ENCODE peak calls at places on chromosomes 1 and 21, in seven cellular contexts. T, C, N, X, U, S and J are unnamed samples. For H3K4me1 and H3K9me3, the result is how much of the 10 kb centered on the place peaks cover.

GRCh38 chr1:197787623-197788536 is 12.6 kb upstream of the DENND1B start:
- DNase-seq in C (no peak), N (no peak), T (no peak), U (no peak), X (no peak), S (no peak), J (no peak)

GRCh38 chr1:117635805-117636204 is 30.0 kb downstream of the TENT5C start:
- DNase-seq in C (no peak), X (no peak), S (no peak), U (no peak), T (no peak), N (no peak), J (no peak)

GRCh38 chr1:76210130-76210529 is 135.6 kb downstream of the ST6GALNAC3 start:
- DNase-seq in N (no peak), T (no peak), X (no peak), C (no peak), S (no peak), U (no peak), J (no peak)

GRCh38 chr1:168136709-168137514 is at the start of gene GPR161:
- DNase-seq in U (peak), X (no peak), S (peak), T (peak), N (peak), C (no peak), J (no peak)

GRCh38 chr1:112807117-112807516 is 92.0 kb upstream of the PPM1J start:
- DNase-seq in X (no peak), T (no peak), C (no peak), U (no peak), N (no peak), S (no peak), J (no peak)

GRCh38 chr1:27057389-27057788 is 44.7 kb upstream of the TENT5B start:
- DNase-seq in X (no peak), N (no peak), C (no peak), U (no peak), T (no peak), S (no peak), J (no peak)

GRCh38 chr1:105909811-105910210 is 1146.7 kb upstream of the PRMT6 start:
- DNase-seq in C (no peak), X (no peak), N (no peak), S (no peak), U (no peak), T (no peak), J (no peak)

GRCh38 chr1:205983925-205984725 is 19.1 kb downstream of the RAB7B start:
- DNase-seq in X (no peak), C (peak), S (peak), T (peak), U (peak), N (peak), J (no peak)

GRCh38 chr1:29456685-29457084 is 220.4 kb downstream of the PTPRU start:
- DNase-seq in U (no peak), S (no peak), C (no peak), X (no peak), N (no peak), T (no peak), J (no peak)

GRCh38 chr1:202349263-202349928 is 897 bp downstream of the PPP1R12B start:
- DNase-seq in N (peak), U (peak), S (peak), C (no peak), X (no peak), T (peak), J (no peak)

GRCh38 chr1:159315381-159315780 is 13.2 kb downstream of the FCER1A start:
- DNase-seq in T (no peak), U (no peak), N (no peak), S (no peak), X (no peak), C (no peak), J (no peak)

GRCh38 chr1:156675715-156676311 is 1.4 kb downstream of the NES start:
- DNase-seq in U (no peak), C (no peak), X (no peak), N (no peak), T (no peak), S (no peak), J (no peak)

GRCh38 chr1:212607924-212608208 is 695 bp upstream of the ATF3 start:
- DNase-seq in T (peak), S (no peak), N (no peak), C (no peak), U (no peak), X (no peak), J (no peak)

GRCh38 chr1:94737124-94737998 is 82.8 kb upstream of the SLC44A3 start:
- DNase-seq in T (peak), C (no peak), U (no peak), X (peak), N (no peak), S (peak), J (no peak)

GRCh38 chr1:42335809-42336518 is 929 bp upstream of the FOXJ3 start:
- DNase-seq in U (peak), S (peak), C (no peak), X (no peak), N (no peak), T (peak), J (no peak)

GRCh38 chr21:30480145-30480544 is at the start of gene KRTAP19-1:
- DNase-seq in C (no peak), T (no peak), N (no peak), X (no peak), S (no peak), U (peak), J (no peak)

GRCh38 chr1:26999440-26999987 is 6.0 kb downstream of the TRNP1 start:
- DNase-seq in S (peak), X (peak), C (peak), T (peak), U (peak), N (peak), J (no peak)

GRCh38 chr21:41280115-41280919 is 36.3 kb upstream of the FAM3B start:
- DNase-seq in T (peak), S (peak), U (no peak), C (no peak), N (no peak), X (peak), J (no peak)

GRCh38 chr1:23638188-23638619 is 53.4 kb upstream of the RPL11 start:
- DNase-seq in U (no peak), N (no peak), S (no peak), C (peak), T (peak), X (no peak), J (no peak)

GRCh38 chr1:94302960-94303359 is 65.6 kb upstream of the ARHGAP29 start:
- DNase-seq in C (no peak), U (no peak), T (no peak), N (no peak), X (peak), S (no peak), J (no peak)

GRCh38 chr1:110203021-110203661 is 7.0 kb upstream of the KCNC4 start:
- DNase-seq in S (peak), T (peak), X (no peak), C (no peak), U (peak), N (peak), J (peak)

GRCh38 chr1:97727029-97727428 is 193.8 kb downstream of the DPYD start:
- DNase-seq in U (no peak), C (no peak), T (no peak), X (no peak), S (no peak), N (no peak), J (no peak)

GRCh38 chr1:242140871-242141270 is 142.0 kb upstream of the MAP1LC3C start:
- DNase-seq in C (no peak), N (no peak), X (no peak), T (no peak), S (no peak), U (no peak), J (no peak)

GRCh38 chr1:107394301-107394700 is 253.5 kb downstream of the NTNG1 start:
- DNase-seq in S (no peak), N (no peak), C (no peak), U (no peak), X (no peak), T (no peak), J (no peak)

GRCh38 chr1:48216941-48217340 is 5.6 kb upstream of the SLC5A9 start:
- DNase-seq in T (no peak), X (no peak), N (no peak), U (no peak), C (no peak), S (no peak), J (no peak)

GRCh38 chr1:204345941-204346678 is 13.6 kb downstream of the PLEKHA6 start:
- DNase-seq in X (no peak), U (no peak), S (no peak), T (no peak), N (no peak), C (no peak), J (no peak)

GRCh38 chr1:159132271-159132881 is 39.0 kb upstream of the CADM3 start:
- DNase-seq in X (no peak), C (peak), N (peak), T (peak), S (peak), U (peak), J (peak)

GRCh38 chr1:100187912-100188311 is 9.9 kb upstream of the LRRC39 start:
- DNase-seq in S (peak), U (no peak), N (peak), T (peak), X (no peak), C (peak), J (no peak)

GRCh38 chr1:157363660-157364140 is 188.6 kb downstream of the FCRL5 start:
- DNase-seq in T (peak), C (no peak), N (peak), X (peak), S (peak), U (peak), J (no peak)

GRCh38 chr1:20323613-20323920 is 32.9 kb downstream of the VWA5B1 start:
- DNase-seq in U (no peak), N (no peak), T (peak), S (no peak), X (no peak), C (no peak), J (no peak)

GRCh38 chr1:53320646-53321045 is 7.2 kb downstream of the LRP8 start:
- DNase-seq in N (no peak), C (no peak), U (no peak), T (no peak), S (no peak), X (no peak), J (no peak)

GRCh38 chr1:152162826-152163463 is 3.9 kb upstream of the RPTN start:
- DNase-seq in N (no peak), X (no peak), C (no peak), T (peak), S (peak), U (peak), J (no peak)

GRCh38 chr1:27686223-27686990 is 14.4 kb upstream of the IFI6 start:
- DNase-seq in S (no peak), X (no peak), N (peak), T (no peak), C (no peak), U (no peak), J (no peak)

GRCh38 chr21:42388740-42389448 is 7.0 kb downstream of the TMPRSS3 start:
- DNase-seq in C (no peak), S (no peak), U (no peak), N (no peak), X (no peak), T (no peak), J (no peak)

GRCh38 chr21:31397939-31398338 is 53.9 kb upstream of the TIAM1 start:
- DNase-seq in S (no peak), X (no peak), C (no peak), T (no peak), N (no peak), U (no peak), J (peak)

GRCh38 chr1:59008599-59009347 is 224.9 kb upstream of the JUN start:
- DNase-seq in U (no peak), N (no peak), X (no peak), S (no peak), C (peak), T (peak), J (no peak)

GRCh38 chr1:225777058-225777582 is 506 bp upstream of the SRP9 start:
- DNase-seq in T (peak), X (no peak), C (no peak), N (peak), U (no peak), S (no peak), J (no peak)

GRCh38 chr1:9233241-9233941 is 1.2 kb upstream of the H6PD start:
- DNase-seq in U (no peak), T (peak), S (peak), X (peak), C (peak), N (peak), J (no peak)

GRCh38 chr1:150568567-150568966 is 10.8 kb downstream of the MCL1 start:
- DNase-seq in S (no peak), U (no peak), T (no peak), N (no peak), C (no peak), X (no peak), J (no peak)

GRCh38 chr1:150567341-150567716 is 12.1 kb downstream of the MCL1 start:
- DNase-seq in T (peak), S (peak), U (no peak), X (no peak), C (no peak), N (peak), J (no peak)

GRCh38 chr1:150566589-150567340 is 12.6 kb downstream of the MCL1 start:
- DNase-seq in U (no peak), S (no peak), C (no peak), X (no peak), N (no peak), T (no peak), J (no peak)

GRCh38 chr1:150564051-150564991 is 15.1 kb downstream of the MCL1 start:
- DNase-seq in U (no peak), N (peak), S (peak), X (no peak), T (peak), C (no peak), J (no peak)

DNA sequence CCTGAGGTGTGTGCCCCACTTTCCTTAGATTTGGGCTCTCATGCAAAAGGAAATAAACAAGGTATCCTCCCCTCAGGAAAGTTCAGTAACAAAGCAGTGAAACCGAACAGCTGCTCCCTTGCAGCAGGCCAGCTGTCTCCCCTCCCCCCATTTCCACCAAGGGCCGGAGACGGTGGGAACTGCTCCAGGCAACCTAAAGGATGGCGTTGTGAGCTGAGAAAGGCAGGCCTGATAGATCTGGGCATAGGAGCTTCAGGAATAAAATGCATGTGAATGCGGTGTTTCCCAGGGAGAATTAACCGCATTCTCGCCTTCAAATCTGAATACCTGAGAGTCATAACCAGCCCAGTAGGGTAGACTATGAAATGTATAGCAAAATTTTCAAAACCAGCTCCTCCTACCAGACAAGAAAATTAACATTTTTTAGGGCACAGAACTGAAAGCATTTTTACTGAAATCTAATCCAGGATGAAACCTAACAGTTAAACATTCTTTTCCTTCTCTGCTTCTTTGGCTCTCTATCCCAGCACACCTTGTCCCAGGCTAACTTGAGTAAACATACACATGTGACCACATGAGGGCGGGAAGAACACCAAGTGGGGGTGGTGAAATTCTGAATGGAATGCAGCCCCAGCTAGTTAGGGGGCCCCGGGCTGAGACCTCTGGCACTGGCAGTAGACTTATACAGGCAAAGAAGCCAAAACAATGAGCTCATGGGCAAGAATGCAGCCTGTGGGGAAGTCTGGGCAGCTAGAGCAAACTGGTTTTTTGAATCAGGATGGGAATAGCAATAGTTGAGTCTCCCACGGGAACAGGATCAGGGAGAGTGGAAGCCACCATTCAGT is 11.5 kb downstream of the MCL1 start:
- DNase-seq in T (peak), S (peak), C (peak), U (peak), N (peak), X (no peak), J (peak)
- H3K4me1 ChIP-seq in T (half or more), S (under half), C (half or more), U (half or more), N (half or more), X (half or more), J (half or more)

GRCh38 chr1:247165674-247166073 is 6.1 kb downstream of the ZNF124 start:
- DNase-seq in U (no peak), S (no peak), N (no peak), C (no peak), T (peak), X (no peak), J (no peak)
- H3K9me3 ChIP-seq in U (under half), S (under half), N (under half), C (under half), T (under half), X (under half), J (under half)

DNA sequence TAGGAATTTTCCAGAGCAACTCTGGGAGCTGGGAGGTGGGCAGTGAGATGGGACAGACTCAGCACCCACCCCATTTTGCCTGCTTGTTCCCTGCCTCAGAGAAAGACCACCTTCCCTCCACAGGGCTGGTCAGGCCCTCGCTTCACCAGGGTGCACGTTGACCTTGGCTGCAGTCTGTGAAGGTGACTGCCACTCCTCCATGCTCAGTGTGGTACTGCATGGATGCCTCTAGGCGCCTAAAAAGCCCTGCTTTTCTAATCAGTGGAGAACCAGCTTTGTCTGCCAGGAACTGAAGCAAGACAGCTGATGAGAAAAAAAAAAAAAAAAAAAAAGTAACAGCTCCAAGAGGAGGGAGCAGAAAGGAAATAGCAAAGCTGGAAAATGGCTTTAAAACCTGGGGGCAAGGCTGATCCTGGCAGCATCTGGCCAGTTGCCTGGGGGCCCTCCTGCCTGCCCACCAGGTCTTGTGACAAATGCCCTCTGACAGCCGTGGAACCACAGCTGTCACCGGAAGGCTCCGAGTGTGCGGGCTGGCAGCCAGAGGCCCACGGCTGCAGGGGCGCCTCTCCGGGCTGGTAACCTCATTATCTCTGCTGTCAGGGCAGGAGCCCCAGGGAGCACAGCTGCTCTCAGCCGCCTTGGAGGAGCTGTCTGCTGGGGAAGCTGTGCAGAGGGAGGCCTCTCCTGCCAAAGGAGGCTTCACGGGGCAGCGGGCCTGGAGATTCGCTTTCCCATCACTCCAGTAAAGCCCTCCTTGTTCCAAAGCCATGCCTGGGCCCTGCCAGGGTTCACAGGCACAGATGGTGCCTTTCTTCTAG is 13.7 kb downstream of the KIAA1614 start:
- DNase-seq in S (peak), T (peak), C (peak), X (no peak), U (no peak), N (no peak), J (no peak)
- H3K27ac ChIP-seq in S (peak), T (no peak), C (no peak), X (peak), U (no peak), N (peak), J (no peak)

GRCh38 chr1:173866462-173866861 is 1.3 kb downstream of the GAS5 start:
- DNase-seq in U (no peak), T (peak), N (no peak), X (no peak), S (peak), C (no peak), J (no peak)
- H3K4me1 ChIP-seq in U (under half), T (under half), N (under half), X (half or more), S (under half), C (under half), J (under half)

GRCh38 chr1:63322944-63323865 is 838 bp downstream of the FOXD3 start:
- DNase-seq in N (peak), X (no peak), T (peak), S (no peak), C (no peak), U (peak), J (peak)
- H3K9me3 ChIP-seq in N (under half), X (under half), T (under half), S (under half), C (under half), U (under half), J (under half)

GRCh38 chr1:154179951-154180687 is 11.8 kb downstream of the TPM3 start:
- DNase-seq in N (peak), S (no peak), C (no peak), X (no peak), U (no peak), T (no peak), J (no peak)

GRCh38 chr1:154176341-154176740 is 15.6 kb downstream of the TPM3 start:
- DNase-seq in C (no peak), X (no peak), N (peak), S (peak), U (peak), T (peak), J (no peak)

GRCh38 chr1:154178856-154179811 is 12.8 kb downstream of the TPM3 start:
- DNase-seq in C (no peak), U (no peak), S (peak), N (peak), T (no peak), X (no peak), J (no peak)

GRCh38 chr1:154174654-154175053 is 17.2 kb downstream of the TPM3 start:
- DNase-seq in X (no peak), U (no peak), C (no peak), T (no peak), S (no peak), N (no peak), J (no peak)

GRCh38 chr1:154178006-154178405 is 13.9 kb downstream of the TPM3 start:
- DNase-seq in N (no peak), S (peak), U (no peak), X (no peak), C (no peak), T (peak), J (no peak)
- H3K27ac ChIP-seq in N (peak), S (peak), U (no peak), X (no peak), C (peak), T (peak), J (peak)

GRCh38 chr1:172359531-172359991 is 60.9 kb upstream of the C1orf105 start:
- DNase-seq in T (peak), S (peak), N (no peak), C (no peak), U (peak), X (no peak), J (no peak)
- H3K4me1 ChIP-seq in T (half or more), S (under half), N (under half), C (under half), U (under half), X (half or more), J (under half)

DNA sequence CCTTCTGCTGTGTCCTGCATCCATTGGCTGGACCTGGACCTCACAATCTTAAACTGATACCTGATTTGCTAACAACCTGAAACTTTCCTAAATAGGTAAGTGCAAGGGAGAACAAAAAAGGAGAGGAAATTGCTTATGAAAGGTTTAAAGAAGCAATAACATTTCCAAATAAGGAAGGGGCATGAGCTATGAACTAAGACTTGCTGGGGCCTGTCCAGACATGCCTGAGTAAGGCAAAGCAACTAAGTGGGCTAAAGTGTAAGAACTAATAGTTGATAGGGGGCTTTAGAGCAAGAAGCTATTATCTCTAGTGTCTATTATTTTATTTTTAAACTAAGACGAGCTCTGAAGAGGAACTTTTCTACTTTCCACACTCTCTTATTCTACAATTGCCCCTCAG is 11.6 kb downstream of the JMJD4 start:
- DNase-seq in U (no peak), T (no peak), C (no peak), S (no peak), X (no peak), N (no peak), J (no peak)
- H3K9me3 ChIP-seq in U (under half), T (under half), C (under half), S (under half), X (under half), N (under half), J (under half)

GRCh38 chr1:207847116-207847515 is 63.8 kb downstream of the CD34 start:
- DNase-seq in X (no peak), N (no peak), S (peak), U (peak), C (no peak), T (no peak), J (no peak)
- H3K27ac ChIP-seq in X (no peak), N (peak), S (no peak), U (peak), C (peak), T (no peak), J (no peak)